ENCODE peak calls at places on chromosome 15, in four cellular contexts. S, P, V and H are unnamed samples.

GRCh38 chr15:89068325-89068784 is 19.9 kb upstream of the ABHD2 start:
- DNase-seq in S (peak; percentile 98), P (peak; percentile 41), V (peak; percentile 56), H (peak; percentile 97)

GRCh38 chr15:65982941-65983340 is 113.7 kb downstream of the RAB11A start:
- DNase-seq in S (no peak), P (no peak), V (no peak), H (no peak)

GRCh38 chr15:33344111-33344510 is 33.3 kb downstream of the RYR3 start:
- DNase-seq in S (no peak), P (no peak), V (no peak), H (no peak)

GRCh38 chr15:87779746-87780145 is 476.8 kb downstream of the NTRK3 start:
- DNase-seq in S (no peak), P (no peak), V (no peak), H (no peak)

GRCh38 chr15:66085128-66085527 is 168.4 kb downstream of the MEGF11 start:
- DNase-seq in S (no peak), P (no peak), V (no peak), H (no peak)

GRCh38 chr15:48695088-48695834 is 49.8 kb upstream of the FBN1 start:
- DNase-seq in S (peak; percentile 94), P (no peak), V (no peak), H (peak; percentile 90)

GRCh38 chr15:61155741-61156700 is 73.1 kb downstream of the RORA start:
- DNase-seq in S (no peak), P (peak; percentile 32), V (peak; percentile 89), H (peak; percentile 51)

GRCh38 chr15:78629031-78629715 is 8.4 kb upstream of the CHRNA3 start:
- DNase-seq in S (no peak), P (no peak), V (peak; percentile 76), H (no peak)

GRCh38 chr15:59847925-59848415 is 156.1 kb upstream of the FOXB1 start:
- DNase-seq in S (no peak), P (no peak), V (no peak), H (no peak)

GRCh38 chr15:75904241-75904631 is 558 bp downstream of the FBXO22 start:
- DNase-seq in S (peak; percentile 39), P (peak; percentile 28), V (peak; percentile 86), H (no peak)

GRCh38 chr15:73940061-73940981 is 14.1 kb downstream of the LOXL1 start:
- DNase-seq in S (no peak), P (no peak), V (no peak), H (no peak)

GRCh38 chr15:48358229-48358641 is 27.0 kb downstream of the DUT start:
- DNase-seq in S (peak; percentile 64), P (no peak), V (no peak), H (peak; percentile 26)

GRCh38 chr15:60649845-60650548 is 171.1 kb upstream of the ICE2 start:
- DNase-seq in S (peak; percentile 37), P (no peak), V (no peak), H (no peak)

GRCh38 chr15:57332326-57332725 is 44.0 kb upstream of the CGNL1 start:
- DNase-seq in S (no peak), P (no peak), V (no peak), H (no peak)

GRCh38 chr15:66108483-66109270 is 144.9 kb downstream of the MEGF11 start:
- DNase-seq in S (no peak), P (no peak), V (no peak), H (no peak)

GRCh38 chr15:40105517-40106202 is 3.0 kb downstream of the BMF start:
- DNase-seq in S (no peak), P (no peak), V (peak; percentile 87), H (no peak)

GRCh38 chr15:65077981-65078352 is 1.4 kb downstream of the KBTBD13 start:
- DNase-seq in S (no peak), P (peak; percentile 65), V (no peak), H (no peak)

GRCh38 chr15:86591994-86592746 is 512.5 kb downstream of the AGBL1 start:
- DNase-seq in S (no peak), P (peak; percentile 8), V (no peak), H (no peak)

GRCh38 chr15:67180514-67181191 is 73.8 kb downstream of the AAGAB start:
- DNase-seq in S (no peak), P (no peak), V (peak; percentile 58), H (no peak)

GRCh38 chr15:62616746-62617145 is 425.8 kb upstream of the TPM1 start:
- DNase-seq in S (no peak), P (no peak), V (no peak), H (no peak)

GRCh38 chr15:56794150-56794922 is 61.0 kb upstream of the ZNF280D start:
- DNase-seq in S (peak; percentile 63), P (no peak), V (no peak), H (peak; percentile 67)

GRCh38 chr15:62241135-62241770 is 76.2 kb upstream of the C2CD4B start:
- DNase-seq in S (no peak), P (peak; percentile 23), V (no peak), H (no peak)

GRCh38 chr15:45573961-45574629 is 13.1 kb upstream of the BLOC1S6 start:
- DNase-seq in S (no peak), P (no peak), V (no peak), H (no peak)

GRCh38 chr15:101296418-101297405 is 1.7 kb upstream of the SNRPA1 start:
- DNase-seq in S (peak; percentile 29), P (no peak), V (peak; percentile 58), H (no peak)

GRCh38 chr15:71251548-71252035 is 136.3 kb downstream of the THSD4 start:
- DNase-seq in S (no peak), P (no peak), V (no peak), H (no peak)

GRCh38 chr15:31273258-31273941 is 53.2 kb upstream of the KLF13 start:
- DNase-seq in S (no peak), P (no peak), V (peak; percentile 79), H (no peak)

GRCh38 chr15:77630956-77631789 is 1.5 kb downstream of the LINGO1 start:
- DNase-seq in S (no peak), P (peak; percentile 21), V (no peak), H (no peak)

GRCh38 chr15:34616613-34617012 is 33.2 kb upstream of the GOLGA8B start:
- DNase-seq in S (peak; percentile 49), P (peak; percentile 14), V (no peak), H (peak; percentile 11)

GRCh38 chr15:52783191-52783829 is 6.8 kb downstream of the ONECUT1 start:
- DNase-seq in S (no peak), P (peak; percentile 81), V (peak; percentile 76), H (no peak)

GRCh38 chr15:71526061-71526460 is 284.3 kb upstream of the NR2E3 start:
- DNase-seq in S (peak; percentile 40), P (peak; percentile 3), V (no peak), H (peak; percentile 43)

GRCh38 chr15:101505610-101506337 is 16.3 kb upstream of the PCSK6 start:
- DNase-seq in S (no peak), P (no peak), V (peak; percentile 31), H (no peak)

GRCh38 chr15:32657198-32657886 is 15.8 kb downstream of the SCG5 start:
- DNase-seq in S (no peak), P (peak; percentile 89), V (no peak), H (no peak)

GRCh38 chr15:74008901-74009300 is 14.4 kb downstream of the PML start:
- DNase-seq in S (no peak), P (no peak), V (peak; percentile 56), H (no peak)

GRCh38 chr15:31483053-31483923 is 156.7 kb downstream of the KLF13 start:
- DNase-seq in S (no peak), P (no peak), V (peak; percentile 85), H (no peak)

DNA sequence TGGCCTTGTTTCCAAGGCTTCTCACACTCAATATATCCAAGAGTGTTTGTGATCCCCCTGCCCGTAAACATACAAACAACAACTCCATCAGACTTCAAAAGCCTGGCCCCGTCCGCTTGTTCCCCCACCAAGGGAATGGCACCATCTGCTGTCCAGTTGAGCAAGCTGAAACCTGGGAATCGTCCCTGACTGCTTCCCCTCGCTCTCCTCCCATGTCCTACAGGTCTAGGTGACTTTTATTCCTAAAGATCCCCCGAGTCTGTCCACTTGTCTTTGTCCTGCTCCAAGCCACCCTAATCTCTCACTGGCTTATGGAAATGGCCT is 27.9 kb upstream of the FAM174B start:
- DNase-seq in S (no peak), P (peak; percentile 58), V (no peak), H (peak; percentile 69)
- TF ChIP-seq CTCF in S (no peak), P (peak; percentile 60), V (no peak), H (peak; percentile 87)

DNA sequence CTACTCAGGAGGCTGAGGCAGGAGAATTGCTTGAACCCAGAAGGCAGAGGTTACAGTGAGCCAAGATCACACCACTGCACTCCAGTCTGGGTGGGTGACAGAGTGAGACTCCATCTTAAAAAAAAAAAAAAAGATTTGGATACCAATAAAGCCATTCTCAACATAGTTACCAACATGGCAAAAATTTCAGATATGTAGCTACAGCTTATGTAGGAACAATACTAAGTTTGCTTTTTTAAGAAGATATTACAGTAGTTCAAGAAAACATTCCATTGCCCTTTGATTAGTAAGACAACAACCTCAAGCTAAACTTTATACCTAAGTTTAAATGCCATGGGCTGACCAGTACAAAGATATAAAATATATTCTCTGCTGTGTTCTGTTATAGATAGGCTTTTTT is 34.4 kb downstream of the ZNF106 start:
- DNase-seq in S (no peak), P (no peak), V (no peak), H (no peak)
- H3K4me3 ChIP-seq in S (no peak overlapping the region), P (no peak overlapping the region), V (no peak overlapping the region), H (peak overlapping the region; percentile 38)

GRCh38 chr15:43329960-43330779 is at the start of gene LCMT2:
- DNase-seq in S (peak; percentile 94), P (peak; percentile 93), V (peak; percentile 98), H (peak; percentile 81)

GRCh38 chr15:43329222-43329959 is 982 bp downstream of the LCMT2 start:
- DNase-seq in S (peak; percentile 37), P (no peak), V (no peak), H (peak; percentile 12)

GRCh38 chr15:43330780-43331086 is 360 bp upstream of the LCMT2 start:
- DNase-seq in S (no peak), P (no peak), V (no peak), H (no peak)

GRCh38 chr15:43318990-43319771 is 11.2 kb downstream of the LCMT2 start:
- DNase-seq in S (no peak), P (no peak), V (no peak), H (no peak)

DNA sequence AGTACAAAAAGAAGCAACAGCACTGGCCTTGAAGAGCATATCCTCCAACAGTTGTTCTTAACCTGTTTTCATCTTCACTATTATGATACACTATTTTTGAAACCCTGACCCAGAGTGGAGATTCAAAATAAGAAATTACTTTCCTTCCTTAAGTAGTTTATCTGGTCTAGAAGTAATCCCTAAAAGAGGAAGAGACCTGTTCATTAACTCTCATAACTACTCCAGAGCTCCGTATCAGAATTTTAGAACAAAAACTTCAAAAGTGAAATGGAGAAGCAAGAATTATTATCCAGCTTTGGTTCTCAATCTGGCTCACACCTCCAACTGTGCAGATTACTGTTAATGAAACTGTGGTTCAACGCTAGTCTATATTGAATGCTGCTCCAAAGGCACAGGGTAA is 5.3 kb downstream of the LCMT2 start:
- DNase-seq in S (no peak), P (no peak), V (no peak), H (no peak)
- TF ChIP-seq CTCF in S (no peak), P (no peak), V (no peak), H (no peak)

GRCh38 chr15:42273099-42273899 is at the start of the genes GANC and TMEM87A:
- DNase-seq in S (peak; percentile 99), P (peak; percentile 98), V (peak; percentile 99), H (peak; percentile 97)

GRCh38 chr15:42270551-42270950 is 2.5 kb upstream of the GANC start:
- DNase-seq in S (no peak), P (no peak), V (no peak), H (no peak)

GRCh38 chr15:42273900-42274692 is 863 bp upstream of the TMEM87A start:
- DNase-seq in S (peak; percentile 67), P (peak; percentile 70), V (peak; percentile 93), H (no peak)

GRCh38 chr15:42272768-42273098 is 268 bp upstream of the GANC start:
- DNase-seq in S (no peak), P (no peak), V (no peak), H (no peak)

GRCh38 chr15:42270996-42271395 is 2.0 kb upstream of the GANC start:
- DNase-seq in S (no peak), P (no peak), V (no peak), H (no peak)
- H3K4me3 ChIP-seq in S (no peak overlapping the region), P (no peak overlapping the region), V (no peak overlapping the region), H (no peak overlapping the region)